ENCODE peak calls at places on chromosomes 1 and 21, in nine cellular contexts. One of them, this sample, is unnamed.

GRCh38 chr1:24175033-24175755 is 11.9 kb downstream of the IFNLR1 start:
- DNase-seq in right lobe of liver: no peak
- DNase-seq in AG04449: no peak
- DNase-seq in tibial artery: no peak
- DNase-seq in HFFc6: no peak
- DNase-seq in CD4-positive, alpha-beta T cell: no peak
- DNase-seq in left lung: no peak
- DNase-seq in activated CD8-positive, alpha-beta T cell treated with anti-CD3 and anti-CD28 coated beads for 36 hours: no peak
- DNase-seq in OCI-LY7: no peak
- DNase-seq in this sample: no peak

GRCh38 chr21:31564439-31564838 is 95.1 kb upstream of the SOD1 start:
- DNase-seq in right lobe of liver: no peak
- DNase-seq in AG04449: no peak
- DNase-seq in tibial artery: no peak
- DNase-seq in HFFc6: no peak
- DNase-seq in CD4-positive, alpha-beta T cell: no peak
- DNase-seq in left lung: no peak
- DNase-seq in activated CD8-positive, alpha-beta T cell treated with anti-CD3 and anti-CD28 coated beads for 36 hours: no peak
- DNase-seq in OCI-LY7: no peak
- DNase-seq in this sample: no peak

GRCh38 chr1:229514578-229515275 is 6.6 kb upstream of the NUP133 start:
- DNase-seq in right lobe of liver: peak
- DNase-seq in AG04449: peak
- DNase-seq in tibial artery: peak
- DNase-seq in HFFc6: peak
- DNase-seq in CD4-positive, alpha-beta T cell: peak
- DNase-seq in left lung: peak
- DNase-seq in activated CD8-positive, alpha-beta T cell treated with anti-CD3 and anti-CD28 coated beads for 36 hours: peak
- DNase-seq in OCI-LY7: peak
- DNase-seq in this sample: no peak

GRCh38 chr1:162357681-162358266 is 18.9 kb downstream of the SPATA46 start:
- DNase-seq in right lobe of liver: no peak
- DNase-seq in AG04449: no peak
- DNase-seq in tibial artery: no peak
- DNase-seq in HFFc6: peak
- DNase-seq in CD4-positive, alpha-beta T cell: no peak
- DNase-seq in left lung: no peak
- DNase-seq in activated CD8-positive, alpha-beta T cell treated with anti-CD3 and anti-CD28 coated beads for 36 hours: no peak
- DNase-seq in OCI-LY7: peak
- DNase-seq in this sample: no peak

GRCh38 chr1:32272557-32273388 is 19.1 kb upstream of the HDAC1 start:
- DNase-seq in right lobe of liver: no peak
- DNase-seq in AG04449: no peak
- DNase-seq in tibial artery: no peak
- DNase-seq in HFFc6: no peak
- DNase-seq in CD4-positive, alpha-beta T cell: no peak
- DNase-seq in left lung: no peak
- DNase-seq in activated CD8-positive, alpha-beta T cell treated with anti-CD3 and anti-CD28 coated beads for 36 hours: peak
- DNase-seq in OCI-LY7: no peak
- DNase-seq in this sample: no peak

GRCh38 chr1:39116868-39117728 is 87.4 kb upstream of the MACF1 start:
- DNase-seq in right lobe of liver: no peak
- DNase-seq in AG04449: no peak
- DNase-seq in tibial artery: no peak
- DNase-seq in HFFc6: peak
- DNase-seq in CD4-positive, alpha-beta T cell: no peak
- DNase-seq in left lung: no peak
- DNase-seq in activated CD8-positive, alpha-beta T cell treated with anti-CD3 and anti-CD28 coated beads for 36 hours: no peak
- DNase-seq in OCI-LY7: no peak
- DNase-seq in this sample: no peak

GRCh38 chr1:31648633-31649032 is 4.0 kb upstream of the PEF1 start:
- DNase-seq in right lobe of liver: no peak
- DNase-seq in AG04449: no peak
- DNase-seq in tibial artery: peak
- DNase-seq in HFFc6: no peak
- DNase-seq in CD4-positive, alpha-beta T cell: no peak
- DNase-seq in left lung: no peak
- DNase-seq in activated CD8-positive, alpha-beta T cell treated with anti-CD3 and anti-CD28 coated beads for 36 hours: no peak
- DNase-seq in OCI-LY7: no peak
- DNase-seq in this sample: no peak

GRCh38 chr1:107081102-107081501 is 24.6 kb downstream of the PRMT6 start:
- DNase-seq in right lobe of liver: no peak
- DNase-seq in AG04449: no peak
- DNase-seq in tibial artery: no peak
- DNase-seq in HFFc6: no peak
- DNase-seq in CD4-positive, alpha-beta T cell: no peak
- DNase-seq in left lung: no peak
- DNase-seq in activated CD8-positive, alpha-beta T cell treated with anti-CD3 and anti-CD28 coated beads for 36 hours: no peak
- DNase-seq in OCI-LY7: no peak
- DNase-seq in this sample: no peak

GRCh38 chr21:25350056-25350455 is 257.2 kb downstream of the MRPL39 start:
- DNase-seq in right lobe of liver: no peak
- DNase-seq in AG04449: no peak
- DNase-seq in tibial artery: no peak
- DNase-seq in HFFc6: peak
- DNase-seq in CD4-positive, alpha-beta T cell: no peak
- DNase-seq in left lung: no peak
- DNase-seq in activated CD8-positive, alpha-beta T cell treated with anti-CD3 and anti-CD28 coated beads for 36 hours: peak
- DNase-seq in OCI-LY7: no peak
- DNase-seq in this sample: no peak

GRCh38 chr1:231327617-231328016 is 10.0 kb downstream of the EXOC8 start:
- DNase-seq in right lobe of liver: no peak
- DNase-seq in AG04449: no peak
- DNase-seq in tibial artery: no peak
- DNase-seq in HFFc6: no peak
- DNase-seq in CD4-positive, alpha-beta T cell: no peak
- DNase-seq in left lung: no peak
- DNase-seq in activated CD8-positive, alpha-beta T cell treated with anti-CD3 and anti-CD28 coated beads for 36 hours: no peak
- DNase-seq in OCI-LY7: no peak
- DNase-seq in this sample: no peak

GRCh38 chr1:26794391-26794790 is 6.6 kb downstream of the PIGV start:
- DNase-seq in right lobe of liver: peak
- DNase-seq in AG04449: no peak
- DNase-seq in tibial artery: no peak
- DNase-seq in HFFc6: no peak
- DNase-seq in CD4-positive, alpha-beta T cell: no peak
- DNase-seq in left lung: no peak
- DNase-seq in activated CD8-positive, alpha-beta T cell treated with anti-CD3 and anti-CD28 coated beads for 36 hours: no peak
- DNase-seq in OCI-LY7: no peak
- DNase-seq in this sample: no peak

GRCh38 chr1:48248356-48248755 is 25.8 kb downstream of the SLC5A9 start:
- DNase-seq in right lobe of liver: no peak
- DNase-seq in AG04449: no peak
- DNase-seq in tibial artery: no peak
- DNase-seq in HFFc6: no peak
- DNase-seq in CD4-positive, alpha-beta T cell: no peak
- DNase-seq in left lung: no peak
- DNase-seq in activated CD8-positive, alpha-beta T cell treated with anti-CD3 and anti-CD28 coated beads for 36 hours: no peak
- DNase-seq in OCI-LY7: no peak
- DNase-seq in this sample: no peak

GRCh38 chr1:175197536-175197935 is 5.0 kb upstream of the KIAA0040 start:
- DNase-seq in right lobe of liver: no peak
- DNase-seq in AG04449: no peak
- DNase-seq in tibial artery: no peak
- DNase-seq in HFFc6: peak
- DNase-seq in CD4-positive, alpha-beta T cell: no peak
- DNase-seq in left lung: no peak
- DNase-seq in activated CD8-positive, alpha-beta T cell treated with anti-CD3 and anti-CD28 coated beads for 36 hours: no peak
- DNase-seq in OCI-LY7: peak
- DNase-seq in this sample: no peak

GRCh38 chr21:21897275-21897883 is 899.2 kb downstream of the NCAM2 start:
- DNase-seq in right lobe of liver: no peak
- DNase-seq in AG04449: peak
- DNase-seq in tibial artery: no peak
- DNase-seq in HFFc6: peak
- DNase-seq in CD4-positive, alpha-beta T cell: no peak
- DNase-seq in left lung: no peak
- DNase-seq in activated CD8-positive, alpha-beta T cell treated with anti-CD3 and anti-CD28 coated beads for 36 hours: no peak
- DNase-seq in OCI-LY7: no peak
- DNase-seq in this sample: no peak
- TF ChIP-seq CTCF in right lobe of liver: no peak
- TF ChIP-seq CTCF in AG04449: no peak
- TF ChIP-seq CTCF in tibial artery: no peak
- TF ChIP-seq CTCF in HFFc6: no peak
- TF ChIP-seq CTCF in CD4-positive, alpha-beta T cell: no peak
- TF ChIP-seq CTCF in left lung: no peak
- TF ChIP-seq CTCF in activated CD8-positive, alpha-beta T cell treated with anti-CD3 and anti-CD28 coated beads for 36 hours: no peak
- TF ChIP-seq CTCF in OCI-LY7: no peak
- TF ChIP-seq CTCF in this sample: no peak

DNA sequence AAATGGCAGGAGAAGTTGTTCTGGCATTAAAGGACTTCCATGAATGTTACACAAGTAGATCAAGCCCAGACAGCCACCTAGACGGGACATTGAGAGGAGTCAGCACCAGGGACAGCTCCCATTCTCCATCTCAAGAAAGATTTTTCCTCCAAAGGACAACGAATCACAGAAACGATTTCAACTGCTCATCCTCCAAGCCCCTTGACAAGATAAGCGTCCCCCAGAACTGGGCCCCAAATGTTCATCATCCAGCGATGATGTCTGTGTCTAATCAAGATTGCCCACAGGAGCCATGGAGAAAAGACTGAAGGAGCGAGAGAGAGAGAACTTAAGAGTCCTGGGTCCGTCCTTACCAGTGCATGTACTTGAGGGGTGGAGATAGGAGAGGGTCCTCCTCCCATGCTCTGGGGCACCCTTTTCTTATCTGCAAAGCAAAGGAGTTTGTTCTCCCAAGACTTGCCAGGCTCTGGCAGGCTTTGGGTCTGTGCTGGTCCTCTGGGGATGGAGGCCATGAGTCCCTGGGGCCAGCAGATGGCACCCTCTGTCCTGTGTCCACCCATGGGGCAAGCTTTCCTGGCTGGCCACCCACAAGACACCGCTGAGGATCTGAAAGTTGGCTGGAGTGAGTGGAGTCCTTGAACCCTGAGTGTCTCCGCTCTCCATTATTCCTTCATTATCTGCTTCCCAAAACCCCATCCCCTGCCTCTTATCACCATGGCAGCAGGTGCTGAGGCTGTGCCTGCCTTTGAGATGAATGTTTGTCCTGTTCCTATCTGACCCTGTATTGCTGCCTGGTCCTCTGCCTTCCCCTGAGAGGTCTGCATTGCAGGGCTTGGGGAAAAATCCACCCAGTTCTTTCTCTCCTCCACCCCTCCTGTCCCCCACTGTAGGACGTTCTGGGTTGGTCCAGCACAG is 164.6 kb downstream of the ACTL8 start:
- DNase-seq in right lobe of liver: no peak
- DNase-seq in AG04449: no peak
- DNase-seq in tibial artery: peak
- DNase-seq in HFFc6: peak
- DNase-seq in CD4-positive, alpha-beta T cell: no peak
- DNase-seq in left lung: no peak
- DNase-seq in activated CD8-positive, alpha-beta T cell treated with anti-CD3 and anti-CD28 coated beads for 36 hours: peak
- DNase-seq in OCI-LY7: peak
- DNase-seq in this sample: no peak
- TF ChIP-seq CTCF in right lobe of liver: peak
- TF ChIP-seq CTCF in AG04449: peak
- TF ChIP-seq CTCF in tibial artery: no peak
- TF ChIP-seq CTCF in HFFc6: peak
- TF ChIP-seq CTCF in CD4-positive, alpha-beta T cell: no peak
- TF ChIP-seq CTCF in left lung: no peak
- TF ChIP-seq CTCF in activated CD8-positive, alpha-beta T cell treated with anti-CD3 and anti-CD28 coated beads for 36 hours: no peak
- TF ChIP-seq CTCF in OCI-LY7: peak
- TF ChIP-seq CTCF in this sample: peak

GRCh38 chr21:41360072-41360821 is 1.6 kb upstream of the MX2 start:
- DNase-seq in right lobe of liver: no peak
- DNase-seq in AG04449: no peak
- DNase-seq in tibial artery: peak
- DNase-seq in HFFc6: no peak
- DNase-seq in CD4-positive, alpha-beta T cell: no peak
- DNase-seq in left lung: no peak
- DNase-seq in activated CD8-positive, alpha-beta T cell treated with anti-CD3 and anti-CD28 coated beads for 36 hours: no peak
- DNase-seq in OCI-LY7: peak
- DNase-seq in this sample: peak
- TF ChIP-seq CTCF in right lobe of liver: peak
- TF ChIP-seq CTCF in AG04449: no peak
- TF ChIP-seq CTCF in tibial artery: no peak
- TF ChIP-seq CTCF in HFFc6: no peak
- TF ChIP-seq CTCF in CD4-positive, alpha-beta T cell: no peak
- TF ChIP-seq CTCF in left lung: no peak
- TF ChIP-seq CTCF in activated CD8-positive, alpha-beta T cell treated with anti-CD3 and anti-CD28 coated beads for 36 hours: no peak
- TF ChIP-seq CTCF in OCI-LY7: peak
- TF ChIP-seq CTCF in this sample: no peak

GRCh38 chr1:51535006-51535592 is 16.0 kb upstream of the EPS15 start:
- DNase-seq in right lobe of liver: no peak
- DNase-seq in AG04449: no peak
- DNase-seq in tibial artery: peak
- DNase-seq in HFFc6: peak
- DNase-seq in CD4-positive, alpha-beta T cell: peak
- DNase-seq in left lung: no peak
- DNase-seq in activated CD8-positive, alpha-beta T cell treated with anti-CD3 and anti-CD28 coated beads for 36 hours: peak
- DNase-seq in OCI-LY7: peak
- DNase-seq in this sample: no peak
- TF ChIP-seq CTCF in right lobe of liver: peak
- TF ChIP-seq CTCF in AG04449: peak
- TF ChIP-seq CTCF in tibial artery: peak
- TF ChIP-seq CTCF in HFFc6: peak
- TF ChIP-seq CTCF in CD4-positive, alpha-beta T cell: peak
- TF ChIP-seq CTCF in left lung: peak
- TF ChIP-seq CTCF in activated CD8-positive, alpha-beta T cell treated with anti-CD3 and anti-CD28 coated beads for 36 hours: peak
- TF ChIP-seq CTCF in OCI-LY7: peak
- TF ChIP-seq CTCF in this sample: peak

DNA sequence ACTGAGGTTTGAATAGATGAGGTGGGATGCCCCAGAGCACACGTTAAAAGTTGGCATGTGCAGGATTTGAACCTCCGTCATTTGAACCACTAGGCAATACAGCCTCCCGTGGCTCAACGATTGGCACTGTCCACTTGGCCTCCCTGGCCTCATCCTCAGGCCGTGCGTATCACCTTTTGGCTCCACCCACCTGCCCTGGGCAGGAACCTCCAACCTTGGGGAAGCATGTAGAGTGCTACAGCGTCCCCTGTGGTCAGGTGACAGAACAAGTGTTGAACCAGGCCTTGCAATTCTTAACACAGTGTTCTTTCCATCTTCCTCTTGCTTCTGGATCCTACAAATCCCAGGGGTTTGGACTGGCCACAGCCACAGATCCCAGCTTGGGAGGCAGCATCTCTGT is 112.6 kb downstream of the PAX7 start:
- DNase-seq in right lobe of liver: no peak
- DNase-seq in AG04449: no peak
- DNase-seq in tibial artery: no peak
- DNase-seq in HFFc6: no peak
- DNase-seq in CD4-positive, alpha-beta T cell: no peak
- DNase-seq in left lung: no peak
- DNase-seq in activated CD8-positive, alpha-beta T cell treated with anti-CD3 and anti-CD28 coated beads for 36 hours: no peak
- DNase-seq in OCI-LY7: no peak
- DNase-seq in this sample: no peak
- TF ChIP-seq CTCF in right lobe of liver: no peak
- TF ChIP-seq CTCF in AG04449: no peak
- TF ChIP-seq CTCF in tibial artery: no peak
- TF ChIP-seq CTCF in HFFc6: peak
- TF ChIP-seq CTCF in CD4-positive, alpha-beta T cell: no peak
- TF ChIP-seq CTCF in left lung: no peak
- TF ChIP-seq CTCF in activated CD8-positive, alpha-beta T cell treated with anti-CD3 and anti-CD28 coated beads for 36 hours: no peak
- TF ChIP-seq CTCF in OCI-LY7: no peak
- TF ChIP-seq CTCF in this sample: no peak

GRCh38 chr1:181036107-181036843 is 2.5 kb downstream of the MR1 start:
- DNase-seq in right lobe of liver: no peak
- DNase-seq in AG04449: no peak
- DNase-seq in tibial artery: no peak
- DNase-seq in HFFc6: no peak
- DNase-seq in CD4-positive, alpha-beta T cell: no peak
- DNase-seq in left lung: no peak
- DNase-seq in activated CD8-positive, alpha-beta T cell treated with anti-CD3 and anti-CD28 coated beads for 36 hours: no peak
- DNase-seq in OCI-LY7: no peak
- DNase-seq in this sample: no peak
- TF ChIP-seq CTCF in right lobe of liver: no peak
- TF ChIP-seq CTCF in AG04449: no peak
- TF ChIP-seq CTCF in tibial artery: no peak
- TF ChIP-seq CTCF in HFFc6: no peak
- TF ChIP-seq CTCF in CD4-positive, alpha-beta T cell: no peak
- TF ChIP-seq CTCF in left lung: no peak
- TF ChIP-seq CTCF in activated CD8-positive, alpha-beta T cell treated with anti-CD3 and anti-CD28 coated beads for 36 hours: no peak
- TF ChIP-seq CTCF in OCI-LY7: no peak
- TF ChIP-seq CTCF in this sample: no peak